ENCODE peak calls at places on chromosomes 16 and 17, in five cellular contexts. E is GM23338, A is prostate gland, D is HL-60, G is spleen. H is an unnamed sample.

GRCh38 chr17:17836818-17837379 is at the start of gene SREBF1:
- DNase-seq in D (no peak), A (no peak), G (peak), E (peak), H (peak)

GRCh38 chr17:65294184-65294719 is 157.1 kb downstream of the RGS9 start:
- DNase-seq in A (peak), E (peak), G (no peak), D (peak), H (peak)

GRCh38 chr16:46739934-46740333 is 8.2 kb downstream of the MYLK3 start:
- DNase-seq in A (no peak), E (no peak), G (peak), D (no peak), H (no peak)

GRCh38 chr17:7211512-7212277 is 7.9 kb downstream of the DLG4 start:
- DNase-seq in E (peak), A (no peak), D (no peak), G (no peak), H (no peak)

GRCh38 chr16:14510939-14511797 is 118.9 kb downstream of the PARN start:
- DNase-seq in G (no peak), D (no peak), A (no peak), E (no peak), H (no peak)

GRCh38 chr16:66480265-66481080 is 53.4 kb downstream of the BEAN1 start:
- DNase-seq in D (no peak), G (peak), E (no peak), A (no peak), H (no peak)

GRCh38 chr16:648071-648785 is 937 bp upstream of the WDR90 start:
- DNase-seq in A (peak), D (peak), E (peak), G (no peak), H (peak)

GRCh38 chr17:80901319-80901718 is 90.3 kb upstream of the CHMP6 start:
- DNase-seq in G (no peak), E (no peak), D (no peak), A (no peak), H (no peak)

GRCh38 chr16:77918792-77919707 is 103.3 kb upstream of the CLEC3A start:
- DNase-seq in A (no peak), E (no peak), D (no peak), G (no peak), H (no peak)

GRCh38 chr17:75650874-75651273 is 16.1 kb downstream of the RECQL5 start:
- DNase-seq in G (no peak), D (no peak), E (no peak), A (no peak), H (no peak)

GRCh38 chr16:81060576-81061306 is 16.3 kb downstream of the C16orf46 start:
- DNase-seq in A (no peak), E (peak), D (no peak), G (no peak), H (no peak)

GRCh38 chr17:64019486-64020067 is 856 bp downstream of the ICAM2 start:
- DNase-seq in G (no peak), A (no peak), E (no peak), D (no peak), H (no peak)

GRCh38 chr16:48946687-48947370 is 334.8 kb downstream of the CBLN1 start:
- DNase-seq in A (no peak), D (no peak), G (no peak), E (no peak), H (no peak)

GRCh38 chr16:58684001-58684353 is 593 bp downstream of the SLC38A7 start:
- DNase-seq in G (no peak), A (no peak), E (no peak), D (peak), H (no peak)

GRCh38 chr17:78356163-78356713 is 3.6 kb downstream of the SOCS3 start:
- DNase-seq in G (peak), E (peak), D (peak), A (no peak), H (peak)

GRCh38 chr16:22373662-22374310 is 633 bp downstream of the CDR2 start:
- DNase-seq in G (peak), E (peak), A (peak), D (no peak), H (peak)

GRCh38 chr16:64975821-64976220 is 146.0 kb downstream of the CDH11 start:
- DNase-seq in G (no peak), D (no peak), A (no peak), E (no peak), H (no peak)

GRCh38 chr17:83191388-83192160 is 112.2 kb downstream of the METRNL start:
- DNase-seq in A (peak), E (no peak), D (no peak), G (peak), H (no peak)
- H3K27ac ChIP-seq in A (no peak), E (no peak), D (no peak), G (no peak), H (no peak)

GRCh38 chr17:10628756-10629155 is 28.4 kb downstream of the MYH3 start:
- DNase-seq in D (no peak), A (no peak), E (peak), G (no peak), H (no peak)
- TF ChIP-seq CTCF in D (no peak), A (no peak), E (peak), G (peak), H (no peak)

GRCh38 chr17:27318228-27318627 is 24.3 kb downstream of the WSB1 start:
- DNase-seq in D (no peak), A (no peak), E (no peak), G (no peak), H (no peak)

GRCh38 chr17:27318633-27319032 is 24.7 kb downstream of the WSB1 start:
- DNase-seq in A (no peak), D (no peak), G (no peak), E (no peak), H (no peak)

GRCh38 chr17:27320222-27320560 is 26.3 kb downstream of the WSB1 start:
- DNase-seq in A (no peak), E (no peak), G (no peak), D (no peak), H (no peak)

GRCh38 chr17:27321372-27321771 is 27.5 kb downstream of the WSB1 start:
- DNase-seq in D (no peak), E (peak), A (no peak), G (no peak), H (no peak)

DNA sequence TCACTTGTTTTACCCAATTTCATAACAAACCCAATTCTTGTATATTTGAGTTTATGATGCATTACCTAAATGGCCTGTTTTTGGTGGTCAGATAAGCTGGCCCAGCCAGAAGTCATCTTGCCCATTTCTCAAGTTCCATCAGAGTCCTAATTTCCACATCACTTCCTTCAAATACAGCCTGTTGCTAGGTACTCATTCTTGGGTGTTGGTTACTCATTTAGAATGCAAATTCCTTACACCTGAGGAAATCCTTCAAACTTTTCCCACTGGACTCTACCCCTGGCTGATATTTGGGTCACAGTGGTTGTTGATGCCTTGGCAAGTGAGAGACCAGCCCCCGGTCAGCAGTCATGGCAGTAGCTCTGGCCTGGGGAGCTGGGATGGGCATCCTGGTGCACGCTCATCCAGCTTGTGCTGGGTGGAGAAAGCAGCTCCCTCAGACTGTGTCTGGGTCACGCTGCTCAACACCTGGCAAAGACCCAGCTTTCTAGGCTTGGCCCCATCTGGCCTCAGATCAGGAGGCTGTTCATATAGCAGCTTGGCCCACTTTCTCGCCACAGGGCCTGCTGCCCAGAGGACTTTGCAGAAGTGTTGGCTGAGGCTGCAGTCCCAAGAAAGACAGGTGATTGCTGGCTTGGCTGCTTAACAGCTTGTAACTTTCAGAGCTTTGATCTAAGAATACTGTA is 25.8 kb downstream of the WSB1 start:
- DNase-seq in G (no peak), D (no peak), A (peak), E (no peak), H (peak)
- TF ChIP-seq POLR2AphosphoS5 in G (peak), D (no peak), A (peak), E (no peak), H (peak)

GRCh38 chr16:88595101-88595500 is 24.9 kb downstream of the ZC3H18 start:
- DNase-seq in E (no peak), G (no peak), D (no peak), A (no peak), H (no peak)

GRCh38 chr16:88593064-88593463 is 22.9 kb downstream of the ZC3H18 start:
- DNase-seq in A (no peak), D (no peak), G (no peak), E (no peak), H (no peak)

GRCh38 chr16:88593910-88594309 is 23.7 kb downstream of the ZC3H18 start:
- DNase-seq in D (no peak), A (no peak), G (no peak), E (no peak), H (no peak)

GRCh38 chr16:88591577-88592021 is 21.4 kb downstream of the ZC3H18 start:
- DNase-seq in A (no peak), G (no peak), D (no peak), E (no peak), H (no peak)

DNA sequence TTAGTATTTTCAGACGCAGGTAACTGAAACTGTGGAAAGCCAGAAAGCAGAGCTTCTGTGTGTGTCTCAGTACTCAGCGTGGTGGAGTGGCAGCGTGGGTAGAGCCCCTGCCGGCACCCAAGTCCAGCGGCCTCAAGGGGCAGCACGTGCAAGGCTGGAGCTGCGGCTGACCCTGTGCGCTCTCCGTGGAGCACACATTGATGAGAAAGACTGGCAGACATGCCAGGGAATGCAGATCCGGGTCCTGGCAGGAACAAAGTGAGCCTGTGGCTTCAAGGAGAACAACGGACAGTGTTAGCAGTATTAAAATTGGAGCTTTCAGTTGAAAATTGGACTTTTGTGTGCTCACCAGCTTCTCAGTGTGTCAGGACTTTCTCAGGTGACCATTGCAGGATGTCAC is 23.3 kb downstream of the ZC3H18 start:
- DNase-seq in A (no peak), G (no peak), D (no peak), E (peak), H (no peak)
- H3K27ac ChIP-seq in A (no peak), G (no peak), D (no peak), E (no peak), H (no peak)

DNA sequence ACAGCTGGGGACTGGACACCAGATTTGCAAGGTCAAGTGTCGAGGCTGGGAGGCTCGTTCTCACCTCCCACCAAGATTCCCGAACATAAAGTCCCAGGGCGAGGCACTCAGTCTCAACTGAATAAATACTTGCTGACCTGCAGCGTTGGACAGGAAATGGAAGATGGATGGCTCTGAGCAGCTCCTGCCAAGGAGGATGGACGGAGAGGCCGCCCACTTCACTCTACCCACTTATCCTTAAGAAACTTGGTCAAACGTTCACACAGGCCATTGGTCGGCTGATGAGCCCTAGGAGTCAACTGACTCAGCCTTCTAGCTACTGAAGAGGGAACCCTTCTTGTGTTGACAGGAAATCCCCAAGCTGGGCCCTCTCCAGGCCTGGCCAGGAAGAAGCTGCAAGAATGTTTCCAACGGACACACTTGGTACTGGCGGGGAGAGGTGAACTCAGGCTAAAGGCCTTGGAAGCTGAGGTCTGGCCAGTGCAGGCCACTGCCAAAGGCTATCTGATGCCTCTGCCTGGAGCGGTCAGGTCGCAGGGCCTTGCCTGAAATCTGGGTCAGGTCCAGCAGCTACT is 50.0 kb downstream of the VAC14 start:
- DNase-seq in G (no peak), E (no peak), A (no peak), D (peak), H (peak)
- TF ChIP-seq CTCF in G (no peak), E (no peak), A (no peak), D (no peak), H (no peak)

GRCh38 chr17:50641339-50641725 is 6.7 kb downstream of the ABCC3 start:
- DNase-seq in D (no peak), E (no peak), A (peak), G (no peak), H (no peak)

GRCh38 chr17:50645748-50646682 is 11.3 kb downstream of the ABCC3 start:
- DNase-seq in A (no peak), G (no peak), D (no peak), E (no peak), H (no peak)

GRCh38 chr17:50642071-50642721 is 7.5 kb downstream of the ABCC3 start:
- DNase-seq in G (no peak), D (no peak), E (no peak), A (no peak), H (no peak)

GRCh38 chr17:50640701-50641338 is 6.1 kb downstream of the ABCC3 start:
- DNase-seq in E (no peak), G (no peak), A (no peak), D (no peak), H (no peak)

DNA sequence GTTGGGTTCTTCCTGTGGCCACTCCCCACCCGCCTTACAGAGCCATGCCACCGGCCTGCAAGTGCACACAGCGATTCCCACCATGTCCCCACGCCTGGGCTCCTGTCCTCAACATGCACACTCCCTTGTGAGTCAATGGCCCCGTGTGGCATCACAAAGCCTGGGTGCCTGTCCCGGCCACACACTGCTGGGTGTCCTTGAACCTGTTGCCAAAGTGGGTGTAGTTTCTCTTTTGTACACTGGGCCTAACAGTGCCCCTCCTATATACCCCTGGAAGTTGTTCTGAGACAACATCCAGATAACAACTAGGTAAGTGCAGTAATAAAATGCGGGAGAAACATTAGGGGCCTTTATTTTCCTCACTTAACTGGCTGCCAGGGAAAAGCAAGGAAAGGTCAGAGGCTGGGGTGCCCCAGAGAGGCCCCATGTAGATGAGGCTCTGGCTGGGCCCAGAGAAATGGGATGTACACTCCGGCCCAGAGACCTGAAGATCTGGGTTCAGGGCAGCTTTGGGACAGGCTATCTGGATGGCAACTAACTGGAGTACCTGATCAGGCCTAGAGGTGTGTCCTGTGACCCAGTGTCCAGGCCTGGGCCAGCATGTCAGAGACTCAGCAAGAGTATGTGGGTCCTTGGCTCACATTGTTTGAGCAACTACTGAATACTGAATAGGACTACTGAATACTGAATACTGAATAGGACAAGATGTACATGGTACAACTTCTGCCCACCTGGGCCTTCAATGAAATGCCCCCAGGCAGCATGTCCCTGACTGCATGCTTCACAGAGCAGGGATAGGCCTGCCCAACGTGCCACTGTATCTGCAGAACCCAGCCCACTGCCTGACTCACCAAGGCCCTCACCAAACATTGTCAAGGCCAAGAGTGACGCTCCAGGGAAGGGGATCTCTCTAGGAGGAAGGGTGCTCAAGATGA is 8.3 kb downstream of the ABCC3 start:
- DNase-seq in E (no peak), D (no peak), A (no peak), G (no peak), H (no peak)
- TF ChIP-seq POLR2AphosphoS5 in E (no peak), D (no peak), A (no peak), G (no peak), H (no peak)

GRCh38 chr17:2178798-2179505 is 124.0 kb downstream of the HIC1 start:
- DNase-seq in A (no peak), E (no peak), D (no peak), G (peak), H (no peak)
- H3K27ac ChIP-seq in A (peak), E (no peak), D (no peak), G (peak), H (peak)

H was measured in stomach.